ENCODE peak calls at places on chromosomes 7 and 10, in nine cellular contexts. One of them, this sample, is unnamed.
A peak's percentile ranks its signal among the peaks of the same experiment; 100 is the strongest.

GRCh38 chr7:55140221-55140980 is 121.6 kb downstream of the EGFR start:
- DNase-seq in fibroblast of pulmonary artery: peak; percentile 82
- DNase-seq in Calu3: no peak
- DNase-seq in A172: no peak
- DNase-seq in GM19239: peak; percentile 13
- DNase-seq in ecto neural progenitor cell: no peak
- DNase-seq in HuH-7.5: peak; percentile 76
- DNase-seq in AG04450: peak; percentile 37
- DNase-seq in kidney glomerular epithelial cell: peak; percentile 2
- DNase-seq in this sample: no peak

GRCh38 chr10:78807504-78808202 is 261.1 kb upstream of the ZMIZ1 start:
- DNase-seq in fibroblast of pulmonary artery: no peak
- DNase-seq in Calu3: no peak
- DNase-seq in A172: no peak
- DNase-seq in GM19239: no peak
- DNase-seq in ecto neural progenitor cell: no peak
- DNase-seq in HuH-7.5: no peak
- DNase-seq in AG04450: no peak
- DNase-seq in kidney glomerular epithelial cell: no peak
- DNase-seq in this sample: no peak

GRCh38 chr7:84123903-84124573 is 70.6 kb downstream of the SEMA3A start:
- DNase-seq in fibroblast of pulmonary artery: no peak
- DNase-seq in Calu3: no peak
- DNase-seq in A172: peak; percentile 40
- DNase-seq in GM19239: no peak
- DNase-seq in ecto neural progenitor cell: no peak
- DNase-seq in HuH-7.5: no peak
- DNase-seq in AG04450: no peak
- DNase-seq in kidney glomerular epithelial cell: no peak
- DNase-seq in this sample: no peak

GRCh38 chr10:11135709-11136108 is 118.0 kb downstream of the CELF2 start:
- DNase-seq in fibroblast of pulmonary artery: no peak
- DNase-seq in Calu3: no peak
- DNase-seq in A172: no peak
- DNase-seq in GM19239: no peak
- DNase-seq in ecto neural progenitor cell: no peak
- DNase-seq in HuH-7.5: no peak
- DNase-seq in AG04450: no peak
- DNase-seq in kidney glomerular epithelial cell: no peak
- DNase-seq in this sample: no peak

GRCh38 chr7:116776610-116777289 is 85.6 kb upstream of the CAPZA2 start:
- DNase-seq in fibroblast of pulmonary artery: peak; percentile 76
- DNase-seq in Calu3: peak; percentile 67
- DNase-seq in A172: peak; percentile 97
- DNase-seq in GM19239: no peak
- DNase-seq in ecto neural progenitor cell: no peak
- DNase-seq in HuH-7.5: no peak
- DNase-seq in AG04450: no peak
- DNase-seq in kidney glomerular epithelial cell: peak; percentile 96
- DNase-seq in this sample: peak; percentile 86

GRCh38 chr7:44693641-44694313 is 54.9 kb upstream of the ZMIZ2 start:
- DNase-seq in fibroblast of pulmonary artery: peak; percentile 33
- DNase-seq in Calu3: no peak
- DNase-seq in A172: peak; percentile 91
- DNase-seq in GM19239: no peak
- DNase-seq in ecto neural progenitor cell: no peak
- DNase-seq in HuH-7.5: no peak
- DNase-seq in AG04450: peak; percentile 29
- DNase-seq in kidney glomerular epithelial cell: no peak
- DNase-seq in this sample: no peak

GRCh38 chr7:27730112-27730511 is 9.8 kb upstream of the TAX1BP1 start:
- DNase-seq in fibroblast of pulmonary artery: no peak
- DNase-seq in Calu3: no peak
- DNase-seq in A172: no peak
- DNase-seq in GM19239: no peak
- DNase-seq in ecto neural progenitor cell: no peak
- DNase-seq in HuH-7.5: no peak
- DNase-seq in AG04450: no peak
- DNase-seq in kidney glomerular epithelial cell: no peak
- DNase-seq in this sample: no peak

GRCh38 chr7:19708397-19709248 is at the start of gene POLR1F:
- DNase-seq in fibroblast of pulmonary artery: peak; percentile 97
- DNase-seq in Calu3: peak; percentile 99
- DNase-seq in A172: peak; percentile 95
- DNase-seq in GM19239: peak; percentile 53
- DNase-seq in ecto neural progenitor cell: peak; percentile 95
- DNase-seq in HuH-7.5: peak; percentile 51
- DNase-seq in AG04450: peak; percentile 85
- DNase-seq in kidney glomerular epithelial cell: peak; percentile 96
- DNase-seq in this sample: peak; percentile 100

GRCh38 chr10:95445223-95445836 is 115.8 kb downstream of the SORBS1 start:
- DNase-seq in fibroblast of pulmonary artery: peak; percentile 83
- DNase-seq in Calu3: peak; percentile 12
- DNase-seq in A172: peak; percentile 83
- DNase-seq in GM19239: no peak
- DNase-seq in ecto neural progenitor cell: no peak
- DNase-seq in HuH-7.5: no peak
- DNase-seq in AG04450: peak; percentile 11
- DNase-seq in kidney glomerular epithelial cell: peak; percentile 41
- DNase-seq in this sample: peak; percentile 25

GRCh38 chr7:133670250-133670649 is 417.4 kb downstream of the EXOC4 start:
- DNase-seq in fibroblast of pulmonary artery: no peak
- DNase-seq in Calu3: no peak
- DNase-seq in A172: no peak
- DNase-seq in GM19239: no peak
- DNase-seq in ecto neural progenitor cell: no peak
- DNase-seq in HuH-7.5: no peak
- DNase-seq in AG04450: no peak
- DNase-seq in kidney glomerular epithelial cell: no peak
- DNase-seq in this sample: no peak

GRCh38 chr7:113200281-113200680 is 81.9 kb upstream of the SMIM30 start:
- DNase-seq in fibroblast of pulmonary artery: peak; percentile 20
- DNase-seq in Calu3: no peak
- DNase-seq in A172: no peak
- DNase-seq in GM19239: no peak
- DNase-seq in ecto neural progenitor cell: no peak
- DNase-seq in HuH-7.5: no peak
- DNase-seq in AG04450: no peak
- DNase-seq in kidney glomerular epithelial cell: no peak
- DNase-seq in this sample: no peak

GRCh38 chr7:14303536-14303935 is 314.1 kb upstream of the ETV1 start:
- DNase-seq in fibroblast of pulmonary artery: no peak
- DNase-seq in Calu3: peak; percentile 11
- DNase-seq in A172: no peak
- DNase-seq in GM19239: no peak
- DNase-seq in ecto neural progenitor cell: no peak
- DNase-seq in HuH-7.5: no peak
- DNase-seq in AG04450: no peak
- DNase-seq in kidney glomerular epithelial cell: no peak
- DNase-seq in this sample: peak; percentile 81

GRCh38 chr10:22086730-22087364 is 83.3 kb upstream of the DNAJC1 start:
- DNase-seq in fibroblast of pulmonary artery: peak; percentile 84
- DNase-seq in Calu3: peak; percentile 60
- DNase-seq in A172: peak; percentile 18
- DNase-seq in GM19239: no peak
- DNase-seq in ecto neural progenitor cell: no peak
- DNase-seq in HuH-7.5: peak; percentile 56
- DNase-seq in AG04450: peak; percentile 10
- DNase-seq in kidney glomerular epithelial cell: peak; percentile 12
- DNase-seq in this sample: peak; percentile 96

GRCh38 chr10:124145109-124145860 is 51.9 kb upstream of the CHST15 start:
- DNase-seq in fibroblast of pulmonary artery: peak; percentile 53
- DNase-seq in Calu3: no peak
- DNase-seq in A172: no peak
- DNase-seq in GM19239: no peak
- DNase-seq in ecto neural progenitor cell: no peak
- DNase-seq in HuH-7.5: no peak
- DNase-seq in AG04450: no peak
- DNase-seq in kidney glomerular epithelial cell: no peak
- DNase-seq in this sample: no peak

GRCh38 chr7:1059200-1060091 is 15.1 kb downstream of the GPR146 start:
- DNase-seq in fibroblast of pulmonary artery: no peak
- DNase-seq in Calu3: no peak
- DNase-seq in A172: peak; percentile 28
- DNase-seq in GM19239: no peak
- DNase-seq in ecto neural progenitor cell: peak; percentile 87
- DNase-seq in HuH-7.5: no peak
- DNase-seq in AG04450: no peak
- DNase-seq in kidney glomerular epithelial cell: no peak
- DNase-seq in this sample: peak; percentile 29

GRCh38 chr7:93883917-93884345 is 6.6 kb downstream of the TFPI2 start:
- DNase-seq in fibroblast of pulmonary artery: no peak
- DNase-seq in Calu3: no peak
- DNase-seq in A172: no peak
- DNase-seq in GM19239: no peak
- DNase-seq in ecto neural progenitor cell: no peak
- DNase-seq in HuH-7.5: no peak
- DNase-seq in AG04450: no peak
- DNase-seq in kidney glomerular epithelial cell: no peak
- DNase-seq in this sample: no peak

GRCh38 chr10:99964791-99965190 is 45.0 kb downstream of the DNMBP start:
- DNase-seq in fibroblast of pulmonary artery: peak; percentile 64
- DNase-seq in Calu3: no peak
- DNase-seq in A172: no peak
- DNase-seq in GM19239: no peak
- DNase-seq in ecto neural progenitor cell: no peak
- DNase-seq in HuH-7.5: no peak
- DNase-seq in AG04450: no peak
- DNase-seq in kidney glomerular epithelial cell: no peak
- DNase-seq in this sample: no peak

GRCh38 chr7:47817922-47818321 is 130.3 kb downstream of the PKD1L1 start:
- DNase-seq in fibroblast of pulmonary artery: peak; percentile 39
- DNase-seq in Calu3: peak; percentile 27
- DNase-seq in A172: peak; percentile 25
- DNase-seq in GM19239: no peak
- DNase-seq in ecto neural progenitor cell: no peak
- DNase-seq in HuH-7.5: no peak
- DNase-seq in AG04450: no peak
- DNase-seq in kidney glomerular epithelial cell: no peak
- DNase-seq in this sample: no peak

GRCh38 chr7:110050831-110051230 is 1040.1 kb upstream of the LRRN3 start:
- DNase-seq in fibroblast of pulmonary artery: no peak
- DNase-seq in Calu3: no peak
- DNase-seq in A172: no peak
- DNase-seq in GM19239: no peak
- DNase-seq in ecto neural progenitor cell: no peak
- DNase-seq in HuH-7.5: no peak
- DNase-seq in AG04450: no peak
- DNase-seq in kidney glomerular epithelial cell: no peak
- DNase-seq in this sample: no peak

GRCh38 chr7:26620352-26620751 is 244.0 kb downstream of the SKAP2 start:
- DNase-seq in fibroblast of pulmonary artery: no peak
- DNase-seq in Calu3: peak; percentile 54
- DNase-seq in A172: peak; percentile 72
- DNase-seq in GM19239: no peak
- DNase-seq in ecto neural progenitor cell: peak; percentile 48
- DNase-seq in HuH-7.5: no peak
- DNase-seq in AG04450: no peak
- DNase-seq in kidney glomerular epithelial cell: no peak
- DNase-seq in this sample: peak; percentile 50

GRCh38 chr7:88888684-88889083 is 93.1 kb upstream of the TEX47 start:
- DNase-seq in fibroblast of pulmonary artery: no peak
- DNase-seq in Calu3: no peak
- DNase-seq in A172: no peak
- DNase-seq in GM19239: no peak
- DNase-seq in ecto neural progenitor cell: no peak
- DNase-seq in HuH-7.5: no peak
- DNase-seq in AG04450: no peak
- DNase-seq in kidney glomerular epithelial cell: no peak
- DNase-seq in this sample: no peak

This sample was measured in DMS53.